ENCODE peak calls at places on chromosomes 16 and 17, in nine cellular contexts. One of them, this sample, is unnamed.

GRCh38 chr17:82892869-82893565 is 53.2 kb upstream of the ZNF750 start:
- DNase-seq in stimulated activated CD4-positive, alpha-beta T cell treated with anti-CD3 and anti-CD28 coated beads, Interleukin-4, amount 100 ng/mL, for 4 hours: no peak
- DNase-seq in CD4-positive, alpha-beta memory T cell: peak
- DNase-seq in stimulated activated CD8-positive, alpha-beta memory T cell treated with anti-CD3 and anti-CD28 coated beads, Interleukin-4, amount 100 ng/mL, for 24 hours: peak
- DNase-seq in activated CD8-positive, alpha-beta T cell treated with anti-CD3 and anti-CD28 coated beads for 36 hours: peak
- DNase-seq in MCF 10A: no peak
- DNase-seq in KG1: no peak
- DNase-seq in AG09319: no peak
- DNase-seq in NCI-H510A treated with DMSO at 0.1 percent for 48 hours: no peak
- DNase-seq in this sample: peak

GRCh38 chr16:25126820-25127232 is 15.3 kb downstream of the LCMT1 start:
- DNase-seq in stimulated activated CD4-positive, alpha-beta T cell treated with anti-CD3 and anti-CD28 coated beads, Interleukin-4, amount 100 ng/mL, for 4 hours: peak
- DNase-seq in CD4-positive, alpha-beta memory T cell: peak
- DNase-seq in stimulated activated CD8-positive, alpha-beta memory T cell treated with anti-CD3 and anti-CD28 coated beads, Interleukin-4, amount 100 ng/mL, for 24 hours: peak
- DNase-seq in activated CD8-positive, alpha-beta T cell treated with anti-CD3 and anti-CD28 coated beads for 36 hours: peak
- DNase-seq in MCF 10A: peak
- DNase-seq in KG1: no peak
- DNase-seq in AG09319: no peak
- DNase-seq in NCI-H510A treated with DMSO at 0.1 percent for 48 hours: peak
- DNase-seq in this sample: no peak

GRCh38 chr16:52825882-52826281 is 226.8 kb downstream of the CHD9NB start:
- DNase-seq in stimulated activated CD4-positive, alpha-beta T cell treated with anti-CD3 and anti-CD28 coated beads, Interleukin-4, amount 100 ng/mL, for 4 hours: no peak
- DNase-seq in CD4-positive, alpha-beta memory T cell: no peak
- DNase-seq in stimulated activated CD8-positive, alpha-beta memory T cell treated with anti-CD3 and anti-CD28 coated beads, Interleukin-4, amount 100 ng/mL, for 24 hours: no peak
- DNase-seq in activated CD8-positive, alpha-beta T cell treated with anti-CD3 and anti-CD28 coated beads for 36 hours: no peak
- DNase-seq in MCF 10A: peak
- DNase-seq in KG1: no peak
- DNase-seq in AG09319: no peak
- DNase-seq in NCI-H510A treated with DMSO at 0.1 percent for 48 hours: peak
- DNase-seq in this sample: no peak

GRCh38 chr17:15307686-15308085 is 33.7 kb downstream of the TEKT3 start:
- DNase-seq in stimulated activated CD4-positive, alpha-beta T cell treated with anti-CD3 and anti-CD28 coated beads, Interleukin-4, amount 100 ng/mL, for 4 hours: no peak
- DNase-seq in CD4-positive, alpha-beta memory T cell: no peak
- DNase-seq in stimulated activated CD8-positive, alpha-beta memory T cell treated with anti-CD3 and anti-CD28 coated beads, Interleukin-4, amount 100 ng/mL, for 24 hours: no peak
- DNase-seq in activated CD8-positive, alpha-beta T cell treated with anti-CD3 and anti-CD28 coated beads for 36 hours: no peak
- DNase-seq in MCF 10A: no peak
- DNase-seq in KG1: no peak
- DNase-seq in AG09319: no peak
- DNase-seq in NCI-H510A treated with DMSO at 0.1 percent for 48 hours: no peak
- DNase-seq in this sample: no peak

GRCh38 chr17:27454089-27454488 is 2.2 kb upstream of the KSR1 start:
- DNase-seq in stimulated activated CD4-positive, alpha-beta T cell treated with anti-CD3 and anti-CD28 coated beads, Interleukin-4, amount 100 ng/mL, for 4 hours: no peak
- DNase-seq in CD4-positive, alpha-beta memory T cell: no peak
- DNase-seq in stimulated activated CD8-positive, alpha-beta memory T cell treated with anti-CD3 and anti-CD28 coated beads, Interleukin-4, amount 100 ng/mL, for 24 hours: no peak
- DNase-seq in activated CD8-positive, alpha-beta T cell treated with anti-CD3 and anti-CD28 coated beads for 36 hours: no peak
- DNase-seq in MCF 10A: no peak
- DNase-seq in KG1: no peak
- DNase-seq in AG09319: no peak
- DNase-seq in NCI-H510A treated with DMSO at 0.1 percent for 48 hours: no peak
- DNase-seq in this sample: no peak

GRCh38 chr17:50640701-50641338 is 6.1 kb downstream of the ABCC3 start:
- DNase-seq in stimulated activated CD4-positive, alpha-beta T cell treated with anti-CD3 and anti-CD28 coated beads, Interleukin-4, amount 100 ng/mL, for 4 hours: no peak
- DNase-seq in CD4-positive, alpha-beta memory T cell: no peak
- DNase-seq in stimulated activated CD8-positive, alpha-beta memory T cell treated with anti-CD3 and anti-CD28 coated beads, Interleukin-4, amount 100 ng/mL, for 24 hours: no peak
- DNase-seq in activated CD8-positive, alpha-beta T cell treated with anti-CD3 and anti-CD28 coated beads for 36 hours: no peak
- DNase-seq in MCF 10A: no peak
- DNase-seq in KG1: no peak
- DNase-seq in AG09319: no peak
- DNase-seq in NCI-H510A treated with DMSO at 0.1 percent for 48 hours: no peak
- DNase-seq in this sample: no peak

GRCh38 chr17:74259667-74260524 is 14.1 kb upstream of the DNAI2 start:
- DNase-seq in stimulated activated CD4-positive, alpha-beta T cell treated with anti-CD3 and anti-CD28 coated beads, Interleukin-4, amount 100 ng/mL, for 4 hours: no peak
- DNase-seq in CD4-positive, alpha-beta memory T cell: no peak
- DNase-seq in stimulated activated CD8-positive, alpha-beta memory T cell treated with anti-CD3 and anti-CD28 coated beads, Interleukin-4, amount 100 ng/mL, for 24 hours: no peak
- DNase-seq in activated CD8-positive, alpha-beta T cell treated with anti-CD3 and anti-CD28 coated beads for 36 hours: no peak
- DNase-seq in MCF 10A: peak
- DNase-seq in KG1: no peak
- DNase-seq in AG09319: no peak
- DNase-seq in NCI-H510A treated with DMSO at 0.1 percent for 48 hours: peak
- DNase-seq in this sample: no peak

GRCh38 chr16:50585331-50585776 is 37.2 kb downstream of the NKD1 start:
- DNase-seq in stimulated activated CD4-positive, alpha-beta T cell treated with anti-CD3 and anti-CD28 coated beads, Interleukin-4, amount 100 ng/mL, for 4 hours: no peak
- DNase-seq in CD4-positive, alpha-beta memory T cell: no peak
- DNase-seq in stimulated activated CD8-positive, alpha-beta memory T cell treated with anti-CD3 and anti-CD28 coated beads, Interleukin-4, amount 100 ng/mL, for 24 hours: no peak
- DNase-seq in activated CD8-positive, alpha-beta T cell treated with anti-CD3 and anti-CD28 coated beads for 36 hours: no peak
- DNase-seq in MCF 10A: no peak
- DNase-seq in KG1: no peak
- DNase-seq in AG09319: no peak
- DNase-seq in NCI-H510A treated with DMSO at 0.1 percent for 48 hours: no peak
- DNase-seq in this sample: peak

GRCh38 chr17:56777859-56778258 is 55.9 kb downstream of the C17orf67 start:
- DNase-seq in stimulated activated CD4-positive, alpha-beta T cell treated with anti-CD3 and anti-CD28 coated beads, Interleukin-4, amount 100 ng/mL, for 4 hours: no peak
- DNase-seq in CD4-positive, alpha-beta memory T cell: no peak
- DNase-seq in stimulated activated CD8-positive, alpha-beta memory T cell treated with anti-CD3 and anti-CD28 coated beads, Interleukin-4, amount 100 ng/mL, for 24 hours: no peak
- DNase-seq in activated CD8-positive, alpha-beta T cell treated with anti-CD3 and anti-CD28 coated beads for 36 hours: no peak
- DNase-seq in MCF 10A: no peak
- DNase-seq in KG1: no peak
- DNase-seq in AG09319: no peak
- DNase-seq in NCI-H510A treated with DMSO at 0.1 percent for 48 hours: no peak
- DNase-seq in this sample: peak

GRCh38 chr17:82880620-82881019 is 40.8 kb upstream of the ZNF750 start:
- DNase-seq in stimulated activated CD4-positive, alpha-beta T cell treated with anti-CD3 and anti-CD28 coated beads, Interleukin-4, amount 100 ng/mL, for 4 hours: no peak
- DNase-seq in CD4-positive, alpha-beta memory T cell: no peak
- DNase-seq in stimulated activated CD8-positive, alpha-beta memory T cell treated with anti-CD3 and anti-CD28 coated beads, Interleukin-4, amount 100 ng/mL, for 24 hours: no peak
- DNase-seq in activated CD8-positive, alpha-beta T cell treated with anti-CD3 and anti-CD28 coated beads for 36 hours: no peak
- DNase-seq in MCF 10A: no peak
- DNase-seq in KG1: no peak
- DNase-seq in AG09319: no peak
- DNase-seq in NCI-H510A treated with DMSO at 0.1 percent for 48 hours: no peak
- DNase-seq in this sample: no peak

This sample was measured in left cardiac atrium.